ENCODE peak calls at places on chromosomes 3 and 15, in nine cellular contexts. U is stimulated activated CD4-positive, alpha-beta T cell treated with anti-CD3 and anti-CD28 coated beads, TNF-alpha, amount 100 ng/mL, for 24 hours; Q is AG04450; F is SHP77; V is NCI-H446 treated with DMSO at 0.1 percent for 48 hours; M is H54; L is adipocyte; W is iris pigment epithelial cell; P is globus pallidus. Y is an unnamed sample.

GRCh38 chr3:11991751-11992150 is 12.4 kb upstream of the SYN2 start:
- DNase-seq in L (no peak), F (no peak), U (no peak), P (no peak), M (no peak), Q (no peak), W (no peak), V (peak), Y (no peak)

GRCh38 chr15:40336129-40337122 is 4.3 kb downstream of the CCDC9B start:
- DNase-seq in L (no peak), U (no peak), M (no peak), W (no peak), P (no peak), Q (no peak), V (peak), F (no peak), Y (peak)

GRCh38 chr3:46078712-46079400 is 51.6 kb upstream of the XCR1 start:
- DNase-seq in U (peak), P (peak), V (peak), F (peak), Q (peak), L (peak), W (peak), M (peak), Y (peak)

GRCh38 chr15:100761253-100761935 is 118.2 kb upstream of the ALDH1A3 start:
- DNase-seq in L (no peak), U (no peak), Q (no peak), P (no peak), F (no peak), W (no peak), V (no peak), M (no peak), Y (no peak)

GRCh38 chr3:140830391-140830790 is 111.2 kb upstream of the SLC25A36 start:
- DNase-seq in L (no peak), Q (no peak), F (no peak), P (no peak), M (no peak), V (no peak), U (no peak), W (no peak), Y (no peak)

GRCh38 chr3:184360070-184360833 is 1.2 kb downstream of the CLCN2 start:
- DNase-seq in F (no peak), L (no peak), M (no peak), V (no peak), P (peak), W (no peak), Q (no peak), U (no peak), Y (no peak)

GRCh38 chr3:134330895-134331810 is 43.1 kb downstream of the AMOTL2 start:
- DNase-seq in M (no peak), F (no peak), Q (no peak), U (no peak), P (no peak), V (no peak), L (peak), W (no peak), Y (no peak)

GRCh38 chr3:52428151-52429005 is 16.5 kb downstream of the SEMA3G start:
- DNase-seq in W (peak), Q (peak), M (peak), V (peak), L (peak), P (peak), F (peak), U (no peak), Y (peak)

GRCh38 chr3:190533511-190534282 is 19.8 kb downstream of the IL1RAP start:
- DNase-seq in L (peak), U (no peak), W (peak), V (no peak), M (peak), Q (peak), P (peak), F (no peak), Y (no peak)

GRCh38 chr3:132561003-132561402 is 36.1 kb upstream of the ACKR4 start:
- DNase-seq in F (no peak), V (no peak), M (no peak), U (no peak), W (no peak), Q (no peak), P (no peak), L (no peak), Y (no peak)

GRCh38 chr3:160622263-160623045 is 54.5 kb upstream of the ARL14 start:
- DNase-seq in P (no peak), F (no peak), V (no peak), L (no peak), M (no peak), Q (no peak), W (no peak), U (no peak), Y (no peak)

GRCh38 chr15:96330064-96330449 is 443 bp upstream of the NR2F2 start:
- DNase-seq in Q (no peak), U (no peak), V (no peak), M (peak), P (peak), F (peak), W (peak), L (peak), Y (peak)

GRCh38 chr3:160754371-160754854 is 1.6 kb upstream of the PPM1L start:
- DNase-seq in P (no peak), W (peak), V (no peak), Q (no peak), U (no peak), L (peak), M (no peak), F (peak), Y (peak)

GRCh38 chr3:27360113-27361078 is 8.8 kb downstream of the NEK10 start:
- DNase-seq in W (peak), P (no peak), U (no peak), L (peak), Q (no peak), F (peak), V (no peak), M (peak), Y (no peak)

GRCh38 chr15:37095993-37096877 is 4.1 kb downstream of the MEIS2 start:
- DNase-seq in W (peak), M (no peak), V (no peak), L (peak), Q (no peak), P (peak), F (no peak), U (no peak), Y (no peak)

GRCh38 chr15:96802870-96803269 is 472.4 kb downstream of the NR2F2 start:
- DNase-seq in F (no peak), U (no peak), V (no peak), P (no peak), L (no peak), Q (no peak), W (no peak), M (no peak), Y (no peak)

GRCh38 chr3:188229177-188229576 is 75.2 kb downstream of the LPP start:
- DNase-seq in P (no peak), W (no peak), Q (no peak), F (no peak), L (no peak), M (no peak), V (no peak), U (no peak), Y (no peak)

GRCh38 chr15:91891101-91891500 is 37.6 kb downstream of the SLCO3A1 start:
- DNase-seq in P (no peak), U (no peak), W (no peak), L (no peak), M (no peak), V (no peak), F (no peak), Q (no peak), Y (no peak)

GRCh38 chr3:139121513-139122220 is 77.0 kb upstream of the PRR23C start:
- DNase-seq in M (no peak), Q (no peak), U (no peak), W (peak), V (no peak), L (peak), P (no peak), F (no peak), Y (no peak)

GRCh38 chr3:131541288-131541687 is 38.5 kb upstream of the MRPL3 start:
- DNase-seq in U (no peak), P (no peak), W (no peak), M (no peak), L (no peak), Q (no peak), F (no peak), V (no peak), Y (no peak)

GRCh38 chr3:172751188-172751571 is 654 bp downstream of the ECT2 start:
- DNase-seq in U (no peak), W (peak), M (no peak), F (peak), P (no peak), L (peak), Q (no peak), V (no peak), Y (peak)

GRCh38 chr3:113783463-113783862 is 36.6 kb downstream of the ATP6V1A start:
- DNase-seq in W (peak), U (no peak), Q (peak), L (peak), P (no peak), F (no peak), M (peak), V (no peak), Y (peak)

Y was measured in MM.1S.